ENCODE peak calls at places on chromosomes 5 and 9, in nine cellular contexts. One of them, this sample, is unnamed.

GRCh38 chr9:68685770-68686169 is 19.3 kb upstream of the PIP5K1B start:
- DNase-seq in activated T-helper 2 cell treated with anti-CD3 and anti-CD28 coated beads, Interferon-gamma antibody, Interleukin-2, Interleukin-4, amounts not matched to agents 10 μg/mL and 5 μg/mL and 100 μg/mL, durations not matched to agents 14 hours and 24 hours and 36 hours: no peak
- DNase-seq in NCI-H524: no peak
- DNase-seq in activated T-helper 9 cell treated with anti-CD3 and anti-CD28 coated beads, Interleukin-2, amount 50 U/mL, for 16 hours: no peak
- DNase-seq in anterior cingulate cortex: no peak
- DNase-seq in activated T-cell treated with anti-CD3 and anti-CD28 coated beads for 4 hours: no peak
- DNase-seq in AG08396: no peak
- DNase-seq in fibroblast of the conjunctiva: no peak
- DNase-seq in amygdala: no peak
- DNase-seq in this sample: peak

GRCh38 chr5:77066823-77067442 is 20.2 kb downstream of the ZBED3 start:
- DNase-seq in activated T-helper 2 cell treated with anti-CD3 and anti-CD28 coated beads, Interferon-gamma antibody, Interleukin-2, Interleukin-4, amounts not matched to agents 10 μg/mL and 5 μg/mL and 100 μg/mL, durations not matched to agents 14 hours and 24 hours and 36 hours: no peak
- DNase-seq in NCI-H524: no peak
- DNase-seq in activated T-helper 9 cell treated with anti-CD3 and anti-CD28 coated beads, Interleukin-2, amount 50 U/mL, for 16 hours: no peak
- DNase-seq in anterior cingulate cortex: no peak
- DNase-seq in activated T-cell treated with anti-CD3 and anti-CD28 coated beads for 4 hours: no peak
- DNase-seq in AG08396: peak
- DNase-seq in fibroblast of the conjunctiva: peak
- DNase-seq in amygdala: no peak
- DNase-seq in this sample: no peak

GRCh38 chr5:178304016-178304415 is 71.4 kb upstream of the PHYKPL start:
- DNase-seq in activated T-helper 2 cell treated with anti-CD3 and anti-CD28 coated beads, Interferon-gamma antibody, Interleukin-2, Interleukin-4, amounts not matched to agents 10 μg/mL and 5 μg/mL and 100 μg/mL, durations not matched to agents 14 hours and 24 hours and 36 hours: no peak
- DNase-seq in NCI-H524: no peak
- DNase-seq in activated T-helper 9 cell treated with anti-CD3 and anti-CD28 coated beads, Interleukin-2, amount 50 U/mL, for 16 hours: no peak
- DNase-seq in anterior cingulate cortex: no peak
- DNase-seq in activated T-cell treated with anti-CD3 and anti-CD28 coated beads for 4 hours: no peak
- DNase-seq in AG08396: no peak
- DNase-seq in fibroblast of the conjunctiva: no peak
- DNase-seq in amygdala: no peak
- DNase-seq in this sample: no peak

GRCh38 chr5:140258016-140258415 is 44.9 kb downstream of the PFDN1 start:
- DNase-seq in activated T-helper 2 cell treated with anti-CD3 and anti-CD28 coated beads, Interferon-gamma antibody, Interleukin-2, Interleukin-4, amounts not matched to agents 10 μg/mL and 5 μg/mL and 100 μg/mL, durations not matched to agents 14 hours and 24 hours and 36 hours: no peak
- DNase-seq in NCI-H524: no peak
- DNase-seq in activated T-helper 9 cell treated with anti-CD3 and anti-CD28 coated beads, Interleukin-2, amount 50 U/mL, for 16 hours: no peak
- DNase-seq in anterior cingulate cortex: no peak
- DNase-seq in activated T-cell treated with anti-CD3 and anti-CD28 coated beads for 4 hours: no peak
- DNase-seq in AG08396: no peak
- DNase-seq in fibroblast of the conjunctiva: no peak
- DNase-seq in amygdala: no peak
- DNase-seq in this sample: no peak

GRCh38 chr5:152884006-152884405 is 478.9 kb upstream of the NMUR2 start:
- DNase-seq in activated T-helper 2 cell treated with anti-CD3 and anti-CD28 coated beads, Interferon-gamma antibody, Interleukin-2, Interleukin-4, amounts not matched to agents 10 μg/mL and 5 μg/mL and 100 μg/mL, durations not matched to agents 14 hours and 24 hours and 36 hours: no peak
- DNase-seq in NCI-H524: no peak
- DNase-seq in activated T-helper 9 cell treated with anti-CD3 and anti-CD28 coated beads, Interleukin-2, amount 50 U/mL, for 16 hours: no peak
- DNase-seq in anterior cingulate cortex: no peak
- DNase-seq in activated T-cell treated with anti-CD3 and anti-CD28 coated beads for 4 hours: no peak
- DNase-seq in AG08396: no peak
- DNase-seq in fibroblast of the conjunctiva: no peak
- DNase-seq in amygdala: no peak
- DNase-seq in this sample: no peak

GRCh38 chr5:76744632-76745031 is 28.7 kb downstream of the F2R start:
- DNase-seq in activated T-helper 2 cell treated with anti-CD3 and anti-CD28 coated beads, Interferon-gamma antibody, Interleukin-2, Interleukin-4, amounts not matched to agents 10 μg/mL and 5 μg/mL and 100 μg/mL, durations not matched to agents 14 hours and 24 hours and 36 hours: no peak
- DNase-seq in NCI-H524: no peak
- DNase-seq in activated T-helper 9 cell treated with anti-CD3 and anti-CD28 coated beads, Interleukin-2, amount 50 U/mL, for 16 hours: no peak
- DNase-seq in anterior cingulate cortex: no peak
- DNase-seq in activated T-cell treated with anti-CD3 and anti-CD28 coated beads for 4 hours: no peak
- DNase-seq in AG08396: no peak
- DNase-seq in fibroblast of the conjunctiva: no peak
- DNase-seq in amygdala: no peak
- DNase-seq in this sample: no peak

GRCh38 chr5:67283275-67283987 is 86.8 kb upstream of the CD180 start:
- DNase-seq in activated T-helper 2 cell treated with anti-CD3 and anti-CD28 coated beads, Interferon-gamma antibody, Interleukin-2, Interleukin-4, amounts not matched to agents 10 μg/mL and 5 μg/mL and 100 μg/mL, durations not matched to agents 14 hours and 24 hours and 36 hours: no peak
- DNase-seq in NCI-H524: no peak
- DNase-seq in activated T-helper 9 cell treated with anti-CD3 and anti-CD28 coated beads, Interleukin-2, amount 50 U/mL, for 16 hours: no peak
- DNase-seq in anterior cingulate cortex: peak
- DNase-seq in activated T-cell treated with anti-CD3 and anti-CD28 coated beads for 4 hours: no peak
- DNase-seq in AG08396: no peak
- DNase-seq in fibroblast of the conjunctiva: no peak
- DNase-seq in amygdala: peak
- DNase-seq in this sample: no peak

GRCh38 chr9:117307701-117308100 is 107.2 kb downstream of the ASTN2 start:
- DNase-seq in activated T-helper 2 cell treated with anti-CD3 and anti-CD28 coated beads, Interferon-gamma antibody, Interleukin-2, Interleukin-4, amounts not matched to agents 10 μg/mL and 5 μg/mL and 100 μg/mL, durations not matched to agents 14 hours and 24 hours and 36 hours: no peak
- DNase-seq in NCI-H524: no peak
- DNase-seq in activated T-helper 9 cell treated with anti-CD3 and anti-CD28 coated beads, Interleukin-2, amount 50 U/mL, for 16 hours: no peak
- DNase-seq in anterior cingulate cortex: no peak
- DNase-seq in activated T-cell treated with anti-CD3 and anti-CD28 coated beads for 4 hours: no peak
- DNase-seq in AG08396: no peak
- DNase-seq in fibroblast of the conjunctiva: no peak
- DNase-seq in amygdala: no peak
- DNase-seq in this sample: no peak

GRCh38 chr5:139611703-139612584 is 36.2 kb upstream of the CXXC5 start:
- DNase-seq in activated T-helper 2 cell treated with anti-CD3 and anti-CD28 coated beads, Interferon-gamma antibody, Interleukin-2, Interleukin-4, amounts not matched to agents 10 μg/mL and 5 μg/mL and 100 μg/mL, durations not matched to agents 14 hours and 24 hours and 36 hours: no peak
- DNase-seq in NCI-H524: no peak
- DNase-seq in activated T-helper 9 cell treated with anti-CD3 and anti-CD28 coated beads, Interleukin-2, amount 50 U/mL, for 16 hours: no peak
- DNase-seq in anterior cingulate cortex: no peak
- DNase-seq in activated T-cell treated with anti-CD3 and anti-CD28 coated beads for 4 hours: no peak
- DNase-seq in AG08396: no peak
- DNase-seq in fibroblast of the conjunctiva: peak
- DNase-seq in amygdala: no peak
- DNase-seq in this sample: no peak

GRCh38 chr5:60346391-60346790 is 353.6 kb downstream of the DEPDC1B start:
- DNase-seq in activated T-helper 2 cell treated with anti-CD3 and anti-CD28 coated beads, Interferon-gamma antibody, Interleukin-2, Interleukin-4, amounts not matched to agents 10 μg/mL and 5 μg/mL and 100 μg/mL, durations not matched to agents 14 hours and 24 hours and 36 hours: no peak
- DNase-seq in NCI-H524: no peak
- DNase-seq in activated T-helper 9 cell treated with anti-CD3 and anti-CD28 coated beads, Interleukin-2, amount 50 U/mL, for 16 hours: no peak
- DNase-seq in anterior cingulate cortex: no peak
- DNase-seq in activated T-cell treated with anti-CD3 and anti-CD28 coated beads for 4 hours: no peak
- DNase-seq in AG08396: no peak
- DNase-seq in fibroblast of the conjunctiva: no peak
- DNase-seq in amygdala: no peak
- DNase-seq in this sample: no peak

GRCh38 chr5:73363911-73364730 is 84.5 kb downstream of the FOXD1 start:
- DNase-seq in activated T-helper 2 cell treated with anti-CD3 and anti-CD28 coated beads, Interferon-gamma antibody, Interleukin-2, Interleukin-4, amounts not matched to agents 10 μg/mL and 5 μg/mL and 100 μg/mL, durations not matched to agents 14 hours and 24 hours and 36 hours: no peak
- DNase-seq in NCI-H524: no peak
- DNase-seq in activated T-helper 9 cell treated with anti-CD3 and anti-CD28 coated beads, Interleukin-2, amount 50 U/mL, for 16 hours: no peak
- DNase-seq in anterior cingulate cortex: no peak
- DNase-seq in activated T-cell treated with anti-CD3 and anti-CD28 coated beads for 4 hours: no peak
- DNase-seq in AG08396: peak
- DNase-seq in fibroblast of the conjunctiva: peak
- DNase-seq in amygdala: no peak
- DNase-seq in this sample: no peak

GRCh38 chr5:150626853-150627276 is 13.6 kb upstream of the SYNPO start:
- DNase-seq in activated T-helper 2 cell treated with anti-CD3 and anti-CD28 coated beads, Interferon-gamma antibody, Interleukin-2, Interleukin-4, amounts not matched to agents 10 μg/mL and 5 μg/mL and 100 μg/mL, durations not matched to agents 14 hours and 24 hours and 36 hours: no peak
- DNase-seq in NCI-H524: no peak
- DNase-seq in activated T-helper 9 cell treated with anti-CD3 and anti-CD28 coated beads, Interleukin-2, amount 50 U/mL, for 16 hours: no peak
- DNase-seq in anterior cingulate cortex: no peak
- DNase-seq in activated T-cell treated with anti-CD3 and anti-CD28 coated beads for 4 hours: no peak
- DNase-seq in AG08396: no peak
- DNase-seq in fibroblast of the conjunctiva: no peak
- DNase-seq in amygdala: no peak
- DNase-seq in this sample: no peak

GRCh38 chr5:61966991-61967390 is 339.0 kb upstream of the KIF2A start:
- DNase-seq in activated T-helper 2 cell treated with anti-CD3 and anti-CD28 coated beads, Interferon-gamma antibody, Interleukin-2, Interleukin-4, amounts not matched to agents 10 μg/mL and 5 μg/mL and 100 μg/mL, durations not matched to agents 14 hours and 24 hours and 36 hours: no peak
- DNase-seq in NCI-H524: no peak
- DNase-seq in activated T-helper 9 cell treated with anti-CD3 and anti-CD28 coated beads, Interleukin-2, amount 50 U/mL, for 16 hours: no peak
- DNase-seq in anterior cingulate cortex: no peak
- DNase-seq in activated T-cell treated with anti-CD3 and anti-CD28 coated beads for 4 hours: no peak
- DNase-seq in AG08396: no peak
- DNase-seq in fibroblast of the conjunctiva: no peak
- DNase-seq in amygdala: no peak
- DNase-seq in this sample: peak

GRCh38 chr5:79173626-79174025 is 62.0 kb downstream of the BHMT start:
- DNase-seq in activated T-helper 2 cell treated with anti-CD3 and anti-CD28 coated beads, Interferon-gamma antibody, Interleukin-2, Interleukin-4, amounts not matched to agents 10 μg/mL and 5 μg/mL and 100 μg/mL, durations not matched to agents 14 hours and 24 hours and 36 hours: no peak
- DNase-seq in NCI-H524: no peak
- DNase-seq in activated T-helper 9 cell treated with anti-CD3 and anti-CD28 coated beads, Interleukin-2, amount 50 U/mL, for 16 hours: no peak
- DNase-seq in anterior cingulate cortex: no peak
- DNase-seq in activated T-cell treated with anti-CD3 and anti-CD28 coated beads for 4 hours: no peak
- DNase-seq in AG08396: no peak
- DNase-seq in fibroblast of the conjunctiva: no peak
- DNase-seq in amygdala: no peak
- DNase-seq in this sample: peak

GRCh38 chr5:122263352-122264030 is 48.5 kb upstream of the SNCAIP start:
- DNase-seq in activated T-helper 2 cell treated with anti-CD3 and anti-CD28 coated beads, Interferon-gamma antibody, Interleukin-2, Interleukin-4, amounts not matched to agents 10 μg/mL and 5 μg/mL and 100 μg/mL, durations not matched to agents 14 hours and 24 hours and 36 hours: no peak
- DNase-seq in NCI-H524: no peak
- DNase-seq in activated T-helper 9 cell treated with anti-CD3 and anti-CD28 coated beads, Interleukin-2, amount 50 U/mL, for 16 hours: no peak
- DNase-seq in anterior cingulate cortex: no peak
- DNase-seq in activated T-cell treated with anti-CD3 and anti-CD28 coated beads for 4 hours: no peak
- DNase-seq in AG08396: no peak
- DNase-seq in fibroblast of the conjunctiva: no peak
- DNase-seq in amygdala: no peak
- DNase-seq in this sample: no peak

GRCh38 chr5:56319281-56320242 is 86.4 kb upstream of the ANKRD55 start:
- DNase-seq in activated T-helper 2 cell treated with anti-CD3 and anti-CD28 coated beads, Interferon-gamma antibody, Interleukin-2, Interleukin-4, amounts not matched to agents 10 μg/mL and 5 μg/mL and 100 μg/mL, durations not matched to agents 14 hours and 24 hours and 36 hours: no peak
- DNase-seq in NCI-H524: no peak
- DNase-seq in activated T-helper 9 cell treated with anti-CD3 and anti-CD28 coated beads, Interleukin-2, amount 50 U/mL, for 16 hours: no peak
- DNase-seq in anterior cingulate cortex: no peak
- DNase-seq in activated T-cell treated with anti-CD3 and anti-CD28 coated beads for 4 hours: no peak
- DNase-seq in AG08396: no peak
- DNase-seq in fibroblast of the conjunctiva: no peak
- DNase-seq in amygdala: no peak
- DNase-seq in this sample: no peak

GRCh38 chr9:134065720-134066419 is 2.0 kb downstream of the BRD3 start:
- DNase-seq in activated T-helper 2 cell treated with anti-CD3 and anti-CD28 coated beads, Interferon-gamma antibody, Interleukin-2, Interleukin-4, amounts not matched to agents 10 μg/mL and 5 μg/mL and 100 μg/mL, durations not matched to agents 14 hours and 24 hours and 36 hours: peak
- DNase-seq in NCI-H524: no peak
- DNase-seq in activated T-helper 9 cell treated with anti-CD3 and anti-CD28 coated beads, Interleukin-2, amount 50 U/mL, for 16 hours: peak
- DNase-seq in anterior cingulate cortex: no peak
- DNase-seq in activated T-cell treated with anti-CD3 and anti-CD28 coated beads for 4 hours: peak
- DNase-seq in AG08396: peak
- DNase-seq in fibroblast of the conjunctiva: peak
- DNase-seq in amygdala: no peak
- DNase-seq in this sample: no peak

GRCh38 chr9:20144255-20144654 is 355.4 kb upstream of the SLC24A2 start:
- DNase-seq in activated T-helper 2 cell treated with anti-CD3 and anti-CD28 coated beads, Interferon-gamma antibody, Interleukin-2, Interleukin-4, amounts not matched to agents 10 μg/mL and 5 μg/mL and 100 μg/mL, durations not matched to agents 14 hours and 24 hours and 36 hours: no peak
- DNase-seq in NCI-H524: no peak
- DNase-seq in activated T-helper 9 cell treated with anti-CD3 and anti-CD28 coated beads, Interleukin-2, amount 50 U/mL, for 16 hours: no peak
- DNase-seq in anterior cingulate cortex: no peak
- DNase-seq in activated T-cell treated with anti-CD3 and anti-CD28 coated beads for 4 hours: no peak
- DNase-seq in AG08396: no peak
- DNase-seq in fibroblast of the conjunctiva: no peak
- DNase-seq in amygdala: no peak
- DNase-seq in this sample: no peak

GRCh38 chr9:134838651-134839431 is 41.8 kb upstream of the FCN2 start:
- DNase-seq in activated T-helper 2 cell treated with anti-CD3 and anti-CD28 coated beads, Interferon-gamma antibody, Interleukin-2, Interleukin-4, amounts not matched to agents 10 μg/mL and 5 μg/mL and 100 μg/mL, durations not matched to agents 14 hours and 24 hours and 36 hours: no peak
- DNase-seq in NCI-H524: no peak
- DNase-seq in activated T-helper 9 cell treated with anti-CD3 and anti-CD28 coated beads, Interleukin-2, amount 50 U/mL, for 16 hours: no peak
- DNase-seq in anterior cingulate cortex: no peak
- DNase-seq in activated T-cell treated with anti-CD3 and anti-CD28 coated beads for 4 hours: no peak
- DNase-seq in AG08396: no peak
- DNase-seq in fibroblast of the conjunctiva: no peak
- DNase-seq in amygdala: no peak
- DNase-seq in this sample: no peak

GRCh38 chr5:180159756-180160155 is 49.3 kb downstream of the RASGEF1C start:
- DNase-seq in activated T-helper 2 cell treated with anti-CD3 and anti-CD28 coated beads, Interferon-gamma antibody, Interleukin-2, Interleukin-4, amounts not matched to agents 10 μg/mL and 5 μg/mL and 100 μg/mL, durations not matched to agents 14 hours and 24 hours and 36 hours: no peak
- DNase-seq in NCI-H524: no peak
- DNase-seq in activated T-helper 9 cell treated with anti-CD3 and anti-CD28 coated beads, Interleukin-2, amount 50 U/mL, for 16 hours: no peak
- DNase-seq in anterior cingulate cortex: no peak
- DNase-seq in activated T-cell treated with anti-CD3 and anti-CD28 coated beads for 4 hours: no peak
- DNase-seq in AG08396: no peak
- DNase-seq in fibroblast of the conjunctiva: no peak
- DNase-seq in amygdala: no peak
- DNase-seq in this sample: no peak

GRCh38 chr9:136857166-136857565 is 5.0 kb downstream of the MAMDC4 start:
- DNase-seq in activated T-helper 2 cell treated with anti-CD3 and anti-CD28 coated beads, Interferon-gamma antibody, Interleukin-2, Interleukin-4, amounts not matched to agents 10 μg/mL and 5 μg/mL and 100 μg/mL, durations not matched to agents 14 hours and 24 hours and 36 hours: no peak
- DNase-seq in NCI-H524: no peak
- DNase-seq in activated T-helper 9 cell treated with anti-CD3 and anti-CD28 coated beads, Interleukin-2, amount 50 U/mL, for 16 hours: no peak
- DNase-seq in anterior cingulate cortex: no peak
- DNase-seq in activated T-cell treated with anti-CD3 and anti-CD28 coated beads for 4 hours: no peak
- DNase-seq in AG08396: no peak
- DNase-seq in fibroblast of the conjunctiva: no peak
- DNase-seq in amygdala: no peak
- DNase-seq in this sample: no peak

GRCh38 chr5:127867006-127867788 is 164.0 kb downstream of the CCDC192 start:
- DNase-seq in activated T-helper 2 cell treated with anti-CD3 and anti-CD28 coated beads, Interferon-gamma antibody, Interleukin-2, Interleukin-4, amounts not matched to agents 10 μg/mL and 5 μg/mL and 100 μg/mL, durations not matched to agents 14 hours and 24 hours and 36 hours: no peak
- DNase-seq in NCI-H524: peak
- DNase-seq in activated T-helper 9 cell treated with anti-CD3 and anti-CD28 coated beads, Interleukin-2, amount 50 U/mL, for 16 hours: no peak
- DNase-seq in anterior cingulate cortex: no peak
- DNase-seq in activated T-cell treated with anti-CD3 and anti-CD28 coated beads for 4 hours: no peak
- DNase-seq in AG08396: no peak
- DNase-seq in fibroblast of the conjunctiva: no peak
- DNase-seq in amygdala: no peak
- DNase-seq in this sample: no peak

This sample was measured in GM23338.